ENCODE peak calls at places on chromosomes 11 and 22, in seven cellular contexts. U is cardiac fibroblast; V is stromal cell of bone marrow; W is HS-5; S is activated CD4-positive, alpha-beta T cell treated with anti-CD3 and anti-CD28 coated beads, Interleukin-2, amount 50 U/mL, for 48 hours; B is Calu3; A is left lung. K is an unnamed sample.

GRCh38 chr11:83063073-83063754 is 8.5 kb downstream of the RAB30 start:
- DNase-seq in U (peak), V (peak), W (no peak), S (no peak), B (no peak), A (no peak), K (no peak)

GRCh38 chr11:60838132-60838531 is 3.8 kb upstream of the CCDC86 start:
- DNase-seq in U (peak), V (no peak), W (no peak), S (no peak), B (no peak), A (no peak), K (peak)

GRCh38 chr11:3723014-3723708 is 52.0 kb upstream of the CHRNA10 start:
- DNase-seq in U (peak), V (peak), W (peak), S (no peak), B (no peak), A (no peak), K (no peak)

GRCh38 chr22:40498454-40499186 is 128.2 kb downstream of the SGSM3 start:
- DNase-seq in U (peak), V (no peak), W (peak), S (no peak), B (peak), A (no peak), K (peak)

GRCh38 chr11:10906521-10906920 is 48.7 kb upstream of the ZBED5 start:
- DNase-seq in U (peak), V (peak), W (no peak), S (no peak), B (no peak), A (no peak), K (no peak)

GRCh38 chr11:92409956-92410355 is 185.3 kb downstream of the FAT3 start:
- DNase-seq in U (no peak), V (no peak), W (no peak), S (no peak), B (no peak), A (no peak), K (no peak)

GRCh38 chr11:44112083-44112865 is 16.8 kb downstream of the EXT2 start:
- DNase-seq in U (peak), V (peak), W (peak), S (peak), B (no peak), A (no peak), K (no peak)

GRCh38 chr11:70471254-70471653 is 72.9 kb downstream of the CTTN start:
- DNase-seq in U (peak), V (no peak), W (no peak), S (peak), B (peak), A (no peak), K (peak)

GRCh38 chr11:122517403-122518379 is 137.8 kb upstream of the UBASH3B start:
- DNase-seq in U (no peak), V (no peak), W (no peak), S (no peak), B (no peak), A (no peak), K (no peak)

GRCh38 chr11:79471071-79471470 is 30.2 kb upstream of the TENM4 start:
- DNase-seq in U (no peak), V (no peak), W (no peak), S (no peak), B (no peak), A (no peak), K (no peak)

GRCh38 chr11:130536106-130537040 is 87.9 kb downstream of the ADAMTS15 start:
- DNase-seq in U (peak), V (no peak), W (no peak), S (no peak), B (no peak), A (no peak), K (no peak)

GRCh38 chr22:23237201-23237798 is 57.0 kb downstream of the BCR start:
- DNase-seq in U (no peak), V (no peak), W (no peak), S (no peak), B (no peak), A (no peak), K (no peak)

GRCh38 chr11:96341237-96342130 is 1.5 kb downstream of the MAML2 start:
- DNase-seq in U (peak), V (peak), W (no peak), S (peak), B (peak), A (peak), K (no peak)

GRCh38 chr22:29780781-29781676 is 13.9 kb downstream of the UQCR10 start:
- DNase-seq in U (peak), V (peak), W (peak), S (no peak), B (peak), A (no peak), K (no peak)

GRCh38 chr22:26131755-26132154 is 37.5 kb upstream of the SEZ6L start:
- DNase-seq in U (no peak), V (no peak), W (no peak), S (no peak), B (no peak), A (no peak), K (no peak)

GRCh38 chr11:79013509-79013908 is 427.3 kb downstream of the TENM4 start:
- DNase-seq in U (peak), V (peak), W (no peak), S (no peak), B (no peak), A (no peak), K (no peak)

GRCh38 chr11:64870176-64870892 is 8.1 kb downstream of the EHD1 start:
- DNase-seq in U (peak), V (peak), W (peak), S (no peak), B (no peak), A (peak), K (peak)

GRCh38 chr11:10381730-10382129 is 73.3 kb upstream of the AMPD3 start:
- DNase-seq in U (peak), V (no peak), W (no peak), S (no peak), B (no peak), A (no peak), K (no peak)